ENCODE peak calls at places on chromosomes 6 and 20, in six cellular contexts. One of them, this sample, is unnamed.

GRCh38 chr6:157757430-157758403 is 65.3 kb upstream of the SNX9 start:
- DNase-seq in GM12865: no peak
- DNase-seq in adipocyte: no peak
- DNase-seq in choroid plexus epithelial cell: no peak
- DNase-seq in fibroblast of the conjunctiva: no peak
- DNase-seq in iPS-NIHi11: no peak
- DNase-seq in this sample: no peak

GRCh38 chr6:108113557-108114519 is 39.3 kb upstream of the OSTM1 start:
- DNase-seq in GM12865: peak
- DNase-seq in adipocyte: peak
- DNase-seq in choroid plexus epithelial cell: peak
- DNase-seq in fibroblast of the conjunctiva: no peak
- DNase-seq in iPS-NIHi11: peak
- DNase-seq in this sample: no peak

GRCh38 chr20:17936306-17936790 is 32.2 kb downstream of the SNX5 start:
- DNase-seq in GM12865: no peak
- DNase-seq in adipocyte: no peak
- DNase-seq in choroid plexus epithelial cell: peak
- DNase-seq in fibroblast of the conjunctiva: no peak
- DNase-seq in iPS-NIHi11: no peak
- DNase-seq in this sample: no peak

GRCh38 chr6:7479801-7480266 is 61.6 kb upstream of the DSP start:
- DNase-seq in GM12865: no peak
- DNase-seq in adipocyte: peak
- DNase-seq in choroid plexus epithelial cell: peak
- DNase-seq in fibroblast of the conjunctiva: peak
- DNase-seq in iPS-NIHi11: peak
- DNase-seq in this sample: no peak

GRCh38 chr20:62063981-62064787 is 1.5 kb downstream of the TAF4 start:
- DNase-seq in GM12865: no peak
- DNase-seq in adipocyte: no peak
- DNase-seq in choroid plexus epithelial cell: peak
- DNase-seq in fibroblast of the conjunctiva: no peak
- DNase-seq in iPS-NIHi11: peak
- DNase-seq in this sample: no peak

GRCh38 chr6:25014806-25015560 is 79.2 kb upstream of the RIPOR2 start:
- DNase-seq in GM12865: peak
- DNase-seq in adipocyte: peak
- DNase-seq in choroid plexus epithelial cell: peak
- DNase-seq in fibroblast of the conjunctiva: peak
- DNase-seq in iPS-NIHi11: no peak
- DNase-seq in this sample: no peak

GRCh38 chr20:45368221-45368980 is 5.4 kb downstream of the SYS1 start:
- DNase-seq in GM12865: peak
- DNase-seq in adipocyte: no peak
- DNase-seq in choroid plexus epithelial cell: no peak
- DNase-seq in fibroblast of the conjunctiva: no peak
- DNase-seq in iPS-NIHi11: no peak
- DNase-seq in this sample: no peak

GRCh38 chr20:16005612-16006493 is 567.4 kb downstream of the KIF16B start:
- DNase-seq in GM12865: no peak
- DNase-seq in adipocyte: no peak
- DNase-seq in choroid plexus epithelial cell: no peak
- DNase-seq in fibroblast of the conjunctiva: no peak
- DNase-seq in iPS-NIHi11: peak
- DNase-seq in this sample: no peak

GRCh38 chr6:75563032-75563431 is 38.6 kb upstream of the SENP6 start:
- DNase-seq in GM12865: peak
- DNase-seq in adipocyte: peak
- DNase-seq in choroid plexus epithelial cell: peak
- DNase-seq in fibroblast of the conjunctiva: peak
- DNase-seq in iPS-NIHi11: peak
- DNase-seq in this sample: no peak